ENCODE peak calls at places on chromosome 7, in nine cellular contexts. S, R, H, O, B, I, M, P and K are unnamed samples.

GRCh38 chr7:93921607-93922446 is at the start of gene GNG11:
- DNase-seq in S (peak; percentile 62), R (peak; percentile 2), H (peak; percentile 92), O (peak; percentile 72), B (peak; percentile 92), I (peak; percentile 75), M (peak; percentile 71), P (no peak), K (peak; percentile 90)

GRCh38 chr7:27143022-27143949 is at the start of gene HOXA5:
- DNase-seq in S (peak; percentile 64), R (peak; percentile 81), H (no peak), O (peak; percentile 86), B (no peak), I (peak; percentile 73), M (peak; percentile 96), P (peak; percentile 78), K (peak; percentile 84)

GRCh38 chr7:106808967-106809635 is 56.0 kb upstream of the PIK3CG start:
- DNase-seq in S (no peak), R (no peak), H (no peak), O (no peak), B (no peak), I (no peak), M (no peak), P (no peak), K (no peak)

GRCh38 chr7:28575241-28575643 is 162.9 kb downstream of the CREB5 start:
- DNase-seq in S (no peak), R (no peak), H (no peak), O (no peak), B (no peak), I (no peak), M (no peak), P (no peak), K (peak; percentile 8)

GRCh38 chr7:111998326-111998725 is 207.9 kb downstream of the DOCK4 start:
- DNase-seq in S (no peak), R (no peak), H (no peak), O (no peak), B (no peak), I (no peak), M (no peak), P (no peak), K (no peak)

GRCh38 chr7:137625197-137625596 is 221.6 kb downstream of the DGKI start:
- DNase-seq in S (no peak), R (no peak), H (no peak), O (no peak), B (no peak), I (no peak), M (no peak), P (no peak), K (peak; percentile 20)

GRCh38 chr7:133887459-133887858 is 239.7 kb upstream of the LRGUK start:
- DNase-seq in S (no peak), R (no peak), H (no peak), O (no peak), B (no peak), I (no peak), M (no peak), P (no peak), K (no peak)

GRCh38 chr7:84548366-84549085 is 353.9 kb upstream of the SEMA3A start:
- DNase-seq in S (no peak), R (no peak), H (no peak), O (no peak), B (no peak), I (no peak), M (no peak), P (no peak), K (peak; percentile 26)

GRCh38 chr7:138785587-138786437 is 12.0 kb upstream of the TMEM213 start:
- DNase-seq in S (no peak), R (no peak), H (no peak), O (no peak), B (no peak), I (no peak), M (no peak), P (no peak), K (peak; percentile 39)

GRCh38 chr7:105477908-105478307 is 44.2 kb downstream of the PUS7 start:
- DNase-seq in S (no peak), R (no peak), H (no peak), O (no peak), B (no peak), I (no peak), M (no peak), P (no peak), K (no peak)

GRCh38 chr7:46152671-46153070 is 231.6 kb upstream of the IGFBP3 start:
- DNase-seq in S (no peak), R (no peak), H (no peak), O (no peak), B (no peak), I (no peak), M (no peak), P (no peak), K (no peak)

GRCh38 chr7:14521183-14521582 is 381.4 kb downstream of the DGKB start:
- DNase-seq in S (no peak), R (no peak), H (no peak), O (no peak), B (no peak), I (no peak), M (no peak), P (no peak), K (no peak)

GRCh38 chr7:158035343-158035742 is 552.3 kb downstream of the PTPRN2 start:
- DNase-seq in S (no peak), R (no peak), H (no peak), O (no peak), B (no peak), I (no peak), M (no peak), P (no peak), K (no peak)

GRCh38 chr7:158039270-158039669 is 548.4 kb downstream of the PTPRN2 start:
- DNase-seq in S (no peak), R (no peak), H (no peak), O (no peak), B (no peak), I (no peak), M (no peak), P (no peak), K (no peak)

GRCh38 chr7:158040199-158040598 is 547.4 kb downstream of the PTPRN2 start:
- DNase-seq in S (no peak), R (no peak), H (no peak), O (no peak), B (no peak), I (no peak), M (no peak), P (no peak), K (no peak)

GRCh38 chr7:158034571-158034970 is 553.1 kb downstream of the PTPRN2 start:
- DNase-seq in S (no peak), R (no peak), H (no peak), O (no peak), B (no peak), I (no peak), M (no peak), P (no peak), K (no peak)

DNA sequence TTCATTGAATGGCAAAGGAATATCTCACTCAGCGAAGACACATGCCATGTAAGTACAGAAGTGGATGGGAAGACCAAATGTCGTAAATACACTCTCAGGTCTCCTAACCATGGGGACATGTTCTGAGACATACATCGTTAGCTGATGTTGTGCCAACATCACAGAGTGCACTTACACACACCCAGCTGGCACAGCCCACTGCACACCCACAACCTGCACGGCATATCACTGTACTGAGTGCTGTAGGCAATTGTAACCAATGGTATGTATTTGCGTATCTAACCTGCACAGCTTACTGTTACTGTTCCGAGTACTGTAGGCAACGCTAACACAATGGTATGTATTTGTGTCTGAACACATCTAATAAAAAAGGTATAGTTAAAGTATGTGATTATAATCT is 550.4 kb downstream of the PTPRN2 start:
- DNase-seq in S (no peak), R (no peak), H (no peak), O (no peak), B (no peak), I (no peak), M (no peak), P (no peak), K (no peak)
- TF ChIP-seq CTCF in S (no peak), R (no peak), H (no peak), O (no peak), B (no peak), I (no peak), M (no peak), P (no peak), K (no peak)

GRCh38 chr7:31061185-31061584 is 9.1 kb downstream of the ADCYAP1R1 start:
- DNase-seq in S (no peak), R (no peak), H (no peak), O (no peak), B (no peak), I (no peak), M (no peak), P (no peak), K (no peak)
- TF ChIP-seq CTCF in S (no peak), R (no peak), H (no peak), O (no peak), B (no peak), I (no peak), M (no peak), P (peak; percentile 24), K (no peak)

DNA sequence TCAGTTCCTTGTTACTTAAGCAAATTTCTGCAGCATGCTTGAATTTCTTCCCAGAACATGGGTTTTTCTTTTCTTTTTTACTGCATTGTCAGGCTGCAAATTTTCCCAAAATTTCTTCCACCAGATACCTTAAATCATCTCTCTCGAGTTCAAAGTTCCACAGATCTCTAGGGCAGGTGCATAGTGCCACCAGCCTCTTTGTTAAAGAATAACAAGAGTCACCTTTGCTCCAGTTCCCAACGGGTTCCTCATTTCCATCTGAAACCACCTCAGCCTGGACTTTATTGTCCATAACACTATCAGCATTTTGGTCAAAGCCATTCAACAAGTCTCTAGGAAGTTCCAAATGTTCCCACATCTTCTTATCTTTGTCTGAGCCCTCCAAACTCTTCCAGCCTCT is 389.2 kb downstream of the NXPH1 start:
- DNase-seq in S (no peak), R (no peak), H (no peak), O (no peak), B (no peak), I (no peak), M (no peak), P (no peak), K (no peak)
- TF ChIP-seq CTCF in S (no peak), R (no peak), H (no peak), O (no peak), B (no peak), I (no peak), M (no peak), P (no peak), K (no peak)

GRCh38 chr7:154646126-154647013 is 356.6 kb downstream of the PAXIP1 start:
- DNase-seq in S (no peak), R (no peak), H (no peak), O (no peak), B (no peak), I (no peak), M (no peak), P (no peak), K (no peak)

GRCh38 chr7:154640266-154640865 is 362.6 kb downstream of the PAXIP1 start:
- DNase-seq in S (no peak), R (no peak), H (no peak), O (peak; percentile 36), B (no peak), I (no peak), M (no peak), P (peak; percentile 49), K (no peak)

GRCh38 chr7:154644366-154644765 is 358.6 kb downstream of the PAXIP1 start:
- DNase-seq in S (no peak), R (no peak), H (no peak), O (no peak), B (no peak), I (no peak), M (no peak), P (no peak), K (no peak)

GRCh38 chr7:154638286-154638685 is 364.6 kb downstream of the PAXIP1 start:
- DNase-seq in S (no peak), R (no peak), H (no peak), O (no peak), B (no peak), I (no peak), M (no peak), P (no peak), K (no peak)

GRCh38 chr7:154640917-154641316 is 362.0 kb downstream of the PAXIP1 start:
- DNase-seq in S (no peak), R (no peak), H (no peak), O (no peak), B (no peak), I (no peak), M (no peak), P (no peak), K (no peak)
- TF ChIP-seq CTCF in S (no peak), R (no peak), H (no peak), O (no peak), B (no peak), I (no peak), M (no peak), P (no peak), K (no peak)